ENCODE peak calls at places on chromosomes 2 and 18, in four cellular contexts. One of them, this sample, is unnamed.
A peak's percentile ranks its signal among the peaks of the same experiment; 100 is the strongest.

GRCh38 chr2:25664531-25665307 is 8.7 kb downstream of the DTNB start:
- DNase-seq in HCT116: peak; percentile 68
- DNase-seq in transverse colon: peak; percentile 59
- DNase-seq in sigmoid colon: peak; percentile 66
- DNase-seq in this sample: no peak

GRCh38 chr2:20604957-20605381 is 45.9 kb downstream of the HS1BP3 start:
- DNase-seq in HCT116: no peak
- DNase-seq in transverse colon: no peak
- DNase-seq in sigmoid colon: peak; percentile 88
- DNase-seq in this sample: no peak

GRCh38 chr2:162435157-162435556 is 91.2 kb downstream of the GCA start:
- DNase-seq in HCT116: no peak
- DNase-seq in transverse colon: no peak
- DNase-seq in sigmoid colon: no peak
- DNase-seq in this sample: no peak

GRCh38 chr2:210224660-210225460 is at the start of gene ACADL:
- DNase-seq in HCT116: no peak
- DNase-seq in transverse colon: peak; percentile 49
- DNase-seq in sigmoid colon: no peak
- DNase-seq in this sample: no peak

GRCh38 chr2:112483047-112483473 is 1.1 kb downstream of the TTL start:
- DNase-seq in HCT116: no peak
- DNase-seq in transverse colon: no peak
- DNase-seq in sigmoid colon: no peak
- DNase-seq in this sample: no peak

GRCh38 chr18:7945882-7946281 is 378.8 kb downstream of the PTPRM start:
- DNase-seq in HCT116: no peak
- DNase-seq in transverse colon: no peak
- DNase-seq in sigmoid colon: peak; percentile 69
- DNase-seq in this sample: no peak

GRCh38 chr2:227759411-227760113 is 13.9 kb downstream of the SCYGR8 start:
- DNase-seq in HCT116: no peak
- DNase-seq in transverse colon: no peak
- DNase-seq in sigmoid colon: no peak
- DNase-seq in this sample: no peak

GRCh38 chr2:26578581-26578980 is 62.6 kb downstream of the CIB4 start:
- DNase-seq in HCT116: no peak
- DNase-seq in transverse colon: no peak
- DNase-seq in sigmoid colon: peak; percentile 45
- DNase-seq in this sample: no peak

GRCh38 chr2:191679818-191680600 is 2.1 kb downstream of the NABP1 start:
- DNase-seq in HCT116: peak; percentile 66
- DNase-seq in transverse colon: no peak
- DNase-seq in sigmoid colon: no peak
- DNase-seq in this sample: no peak

GRCh38 chr2:191677646-191678436 is at the start of gene NABP1:
- DNase-seq in HCT116: peak; percentile 86
- DNase-seq in transverse colon: peak; percentile 100
- DNase-seq in sigmoid colon: peak; percentile 99
- DNase-seq in this sample: peak; percentile 99

GRCh38 chr2:191677091-191677645 is 768 bp upstream of the NABP1 start:
- DNase-seq in HCT116: no peak
- DNase-seq in transverse colon: peak; percentile 30
- DNase-seq in sigmoid colon: peak; percentile 82
- DNase-seq in this sample: no peak

GRCh38 chr2:191678437-191679110 is 638 bp downstream of the NABP1 start:
- DNase-seq in HCT116: no peak
- DNase-seq in transverse colon: peak; percentile 77
- DNase-seq in sigmoid colon: peak; percentile 78
- DNase-seq in this sample: no peak

DNA sequence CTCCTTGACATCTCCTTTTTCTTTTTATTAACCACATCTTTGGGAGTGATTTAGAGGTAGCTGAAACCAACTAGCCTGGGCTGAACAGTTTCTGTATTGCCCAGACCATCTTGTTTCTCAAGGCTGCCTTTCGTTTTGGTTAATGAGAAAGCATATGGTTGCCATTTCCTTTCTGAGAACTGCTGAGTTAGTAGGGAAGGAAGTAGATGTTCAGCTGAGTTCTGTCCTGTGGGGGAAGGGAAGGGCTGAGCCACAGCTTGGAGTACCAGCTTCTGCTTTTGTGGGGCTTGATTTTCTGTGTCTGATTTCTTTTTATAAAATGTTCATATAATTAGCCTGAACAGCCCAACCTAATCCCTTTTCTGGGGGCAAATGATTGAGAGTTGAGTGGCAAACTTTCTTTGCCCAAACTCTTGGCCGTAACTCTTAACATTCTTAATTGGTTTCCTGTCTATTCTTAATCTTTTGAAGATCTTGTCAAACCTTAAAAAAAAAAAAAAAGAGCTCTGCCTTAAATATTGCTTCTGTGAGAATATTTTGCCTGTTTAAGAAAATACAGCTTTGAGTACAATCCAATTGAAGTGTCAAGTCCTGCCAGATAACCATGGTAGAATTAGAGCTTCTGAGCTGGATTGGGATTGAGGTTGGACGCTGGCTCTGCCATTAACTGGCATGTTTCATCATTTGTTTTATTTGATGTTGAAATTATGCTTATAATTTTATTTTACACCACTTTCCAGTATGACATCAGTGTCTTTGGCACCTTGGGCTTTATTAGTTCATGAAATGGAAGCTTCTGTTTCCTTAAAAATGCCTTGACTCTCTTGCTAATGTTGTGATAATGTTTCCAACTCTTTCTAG is 1.9 kb upstream of the NABP1 start:
- DNase-seq in HCT116: no peak
- DNase-seq in transverse colon: peak; percentile 69
- DNase-seq in sigmoid colon: peak; percentile 71
- DNase-seq in this sample: no peak
- TF ChIP-seq POLR2AphosphoS5 in HCT116: no peak
- TF ChIP-seq POLR2AphosphoS5 in transverse colon: no peak
- TF ChIP-seq POLR2AphosphoS5 in sigmoid colon: no peak
- TF ChIP-seq POLR2AphosphoS5 in this sample: peak; percentile 24

GRCh38 chr18:29549759-29550158 is 1372.8 kb upstream of the CDH2 start:
- DNase-seq in HCT116: no peak
- DNase-seq in transverse colon: no peak
- DNase-seq in sigmoid colon: no peak
- DNase-seq in this sample: no peak
- TF ChIP-seq POLR2AphosphoS5 in HCT116: no peak
- TF ChIP-seq POLR2AphosphoS5 in transverse colon: no peak
- TF ChIP-seq POLR2AphosphoS5 in sigmoid colon: no peak
- TF ChIP-seq POLR2AphosphoS5 in this sample: no peak

GRCh38 chr2:120958623-120959366 is 223.1 kb downstream of the GLI2 start:
- DNase-seq in HCT116: no peak
- DNase-seq in transverse colon: no peak
- DNase-seq in sigmoid colon: no peak
- DNase-seq in this sample: no peak

GRCh38 chr2:120963997-120964396 is 228.3 kb downstream of the GLI2 start:
- DNase-seq in HCT116: no peak
- DNase-seq in transverse colon: no peak
- DNase-seq in sigmoid colon: no peak
- DNase-seq in this sample: no peak

GRCh38 chr2:120959426-120959825 is 223.8 kb downstream of the GLI2 start:
- DNase-seq in HCT116: no peak
- DNase-seq in transverse colon: no peak
- DNase-seq in sigmoid colon: peak; percentile 89
- DNase-seq in this sample: no peak

GRCh38 chr2:120961396-120961795 is 225.7 kb downstream of the GLI2 start:
- DNase-seq in HCT116: no peak
- DNase-seq in transverse colon: no peak
- DNase-seq in sigmoid colon: no peak
- DNase-seq in this sample: no peak

DNA sequence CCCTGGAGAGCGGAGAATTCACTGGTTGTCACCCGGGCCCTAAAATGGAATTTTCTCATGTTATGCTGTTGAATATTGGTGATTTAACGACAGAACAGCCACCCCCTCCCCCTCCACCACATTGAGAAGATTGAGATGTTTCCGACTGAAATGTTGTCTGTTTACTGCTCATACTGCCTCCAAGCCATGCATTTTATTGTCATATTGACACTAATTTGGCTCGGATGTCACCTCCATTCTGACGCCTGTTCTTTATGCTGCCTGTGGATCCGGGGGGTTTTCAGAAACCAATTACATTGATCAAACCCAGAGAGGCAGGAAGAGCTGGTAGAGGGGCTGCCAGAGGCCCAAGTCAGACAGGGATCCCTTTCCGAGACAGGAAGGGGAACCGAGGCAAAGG is 225.3 kb downstream of the GLI2 start:
- DNase-seq in HCT116: no peak
- DNase-seq in transverse colon: no peak
- DNase-seq in sigmoid colon: no peak
- DNase-seq in this sample: no peak
- TF ChIP-seq POLR2AphosphoS5 in HCT116: no peak
- TF ChIP-seq POLR2AphosphoS5 in transverse colon: no peak
- TF ChIP-seq POLR2AphosphoS5 in sigmoid colon: no peak
- TF ChIP-seq POLR2AphosphoS5 in this sample: no peak

GRCh38 chr18:57737661-57738060 is 65.5 kb downstream of the ATP8B1 start:
- DNase-seq in HCT116: no peak
- DNase-seq in transverse colon: peak; percentile 48
- DNase-seq in sigmoid colon: peak; percentile 91
- DNase-seq in this sample: no peak
- TF ChIP-seq POLR2AphosphoS5 in HCT116: no peak
- TF ChIP-seq POLR2AphosphoS5 in transverse colon: peak; percentile 72
- TF ChIP-seq POLR2AphosphoS5 in sigmoid colon: peak; percentile 77
- TF ChIP-seq POLR2AphosphoS5 in this sample: peak; percentile 82

GRCh38 chr2:74002515-74003391 is 18.0 kb downstream of the TET3 start:
- DNase-seq in HCT116: no peak
- DNase-seq in transverse colon: peak; percentile 85
- DNase-seq in sigmoid colon: peak; percentile 90
- DNase-seq in this sample: no peak
- TF ChIP-seq POLR2AphosphoS5 in HCT116: no peak
- TF ChIP-seq POLR2AphosphoS5 in transverse colon: peak; percentile 63
- TF ChIP-seq POLR2AphosphoS5 in sigmoid colon: peak; percentile 73
- TF ChIP-seq POLR2AphosphoS5 in this sample: peak; percentile 85

GRCh38 chr2:101961287-101962242 is 30.2 kb upstream of the IL1R2 start:
- DNase-seq in HCT116: no peak
- DNase-seq in transverse colon: peak; percentile 68
- DNase-seq in sigmoid colon: peak; percentile 97
- DNase-seq in this sample: no peak
- TF ChIP-seq POLR2AphosphoS5 in HCT116: no peak
- TF ChIP-seq POLR2AphosphoS5 in transverse colon: peak; percentile 88
- TF ChIP-seq POLR2AphosphoS5 in sigmoid colon: peak; percentile 94
- TF ChIP-seq POLR2AphosphoS5 in this sample: peak; percentile 91

GRCh38 chr2:139369423-139370409 is 589.5 kb upstream of the NXPH2 start:
- DNase-seq in HCT116: no peak
- DNase-seq in transverse colon: no peak
- DNase-seq in sigmoid colon: no peak
- DNase-seq in this sample: no peak
- TF ChIP-seq POLR2AphosphoS5 in HCT116: no peak
- TF ChIP-seq POLR2AphosphoS5 in transverse colon: no peak
- TF ChIP-seq POLR2AphosphoS5 in sigmoid colon: no peak
- TF ChIP-seq POLR2AphosphoS5 in this sample: no peak

DNA sequence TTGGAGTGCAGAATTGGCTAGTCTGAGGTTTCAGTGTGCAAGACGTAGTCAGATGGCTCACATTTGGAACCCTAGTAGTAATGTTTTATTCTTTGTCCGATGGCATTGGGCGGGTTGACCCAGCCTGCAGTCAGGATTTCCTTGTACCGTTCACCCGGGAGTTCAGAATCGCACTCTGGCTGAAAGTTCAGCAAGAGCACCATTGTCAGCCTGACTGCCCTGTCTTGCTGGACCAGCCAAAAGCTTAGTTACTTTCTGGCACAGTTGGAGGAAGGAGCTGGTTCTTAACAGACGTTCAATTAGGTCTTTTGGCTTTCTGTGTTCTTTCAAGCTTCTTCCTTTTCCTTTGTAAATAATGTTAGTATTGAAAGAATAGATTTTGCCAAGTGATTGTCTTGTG is 18.6 kb downstream of the RMC1 start:
- DNase-seq in HCT116: no peak
- DNase-seq in transverse colon: no peak
- DNase-seq in sigmoid colon: no peak
- DNase-seq in this sample: no peak
- TF ChIP-seq POLR2AphosphoS5 in HCT116: no peak
- TF ChIP-seq POLR2AphosphoS5 in transverse colon: no peak
- TF ChIP-seq POLR2AphosphoS5 in sigmoid colon: no peak
- TF ChIP-seq POLR2AphosphoS5 in this sample: no peak

GRCh38 chr2:100009743-100010142 is 132.6 kb downstream of the AFF3 start:
- DNase-seq in HCT116: no peak
- DNase-seq in transverse colon: no peak
- DNase-seq in sigmoid colon: no peak
- DNase-seq in this sample: peak; percentile 80

GRCh38 chr2:100011272-100011711 is 131.1 kb downstream of the AFF3 start:
- DNase-seq in HCT116: no peak
- DNase-seq in transverse colon: no peak
- DNase-seq in sigmoid colon: no peak
- DNase-seq in this sample: no peak

GRCh38 chr2:100013892-100014677 is 128.3 kb downstream of the AFF3 start:
- DNase-seq in HCT116: peak; percentile 81
- DNase-seq in transverse colon: no peak
- DNase-seq in sigmoid colon: no peak
- DNase-seq in this sample: no peak

GRCh38 chr2:100015849-100016248 is 126.5 kb downstream of the AFF3 start:
- DNase-seq in HCT116: no peak
- DNase-seq in transverse colon: no peak
- DNase-seq in sigmoid colon: no peak
- DNase-seq in this sample: no peak

GRCh38 chr2:100012575-100012974 is 129.8 kb downstream of the AFF3 start:
- DNase-seq in HCT116: no peak
- DNase-seq in transverse colon: no peak
- DNase-seq in sigmoid colon: no peak
- DNase-seq in this sample: no peak
- TF ChIP-seq POLR2AphosphoS5 in HCT116: no peak
- TF ChIP-seq POLR2AphosphoS5 in transverse colon: no peak
- TF ChIP-seq POLR2AphosphoS5 in sigmoid colon: no peak
- TF ChIP-seq POLR2AphosphoS5 in this sample: no peak